ENCODE peak calls at places on chromosomes 11 and 22, in seven cellular contexts. One of them, this sample, is unnamed.

GRCh38 chr11:1631066-1631568 is 1.5 kb downstream of the KRTAP5-5 start:
- DNase-seq in vagina: no peak
- DNase-seq in tibial artery: no peak
- DNase-seq in dorsolateral prefrontal cortex: no peak
- DNase-seq in kidney epithelial cell: no peak
- DNase-seq in endodermal cell: no peak
- DNase-seq in body of pancreas: no peak
- DNase-seq in this sample: no peak

GRCh38 chr11:110077866-110078325 is 15.3 kb upstream of the ZC3H12C start:
- DNase-seq in kidney epithelial cell: no peak
- DNase-seq in vagina: no peak
- DNase-seq in dorsolateral prefrontal cortex: no peak
- DNase-seq in body of pancreas: no peak
- DNase-seq in endodermal cell: no peak
- DNase-seq in tibial artery: no peak
- DNase-seq in this sample: no peak

GRCh38 chr11:5597953-5598352 is 1.5 kb downstream of the TRIM6 start:
- DNase-seq in kidney epithelial cell: no peak
- DNase-seq in dorsolateral prefrontal cortex: no peak
- DNase-seq in tibial artery: no peak
- DNase-seq in endodermal cell: peak
- DNase-seq in vagina: no peak
- DNase-seq in body of pancreas: peak
- DNase-seq in this sample: no peak

GRCh38 chr11:71447791-71448256 is 369 bp downstream of the DHCR7 start:
- DNase-seq in kidney epithelial cell: no peak
- DNase-seq in tibial artery: no peak
- DNase-seq in endodermal cell: no peak
- DNase-seq in vagina: no peak
- DNase-seq in dorsolateral prefrontal cortex: no peak
- DNase-seq in body of pancreas: peak
- DNase-seq in this sample: no peak

GRCh38 chr11:45162916-45163879 is 16.8 kb downstream of the PRDM11 start:
- DNase-seq in vagina: no peak
- DNase-seq in dorsolateral prefrontal cortex: no peak
- DNase-seq in body of pancreas: peak
- DNase-seq in tibial artery: peak
- DNase-seq in kidney epithelial cell: no peak
- DNase-seq in endodermal cell: no peak
- DNase-seq in this sample: no peak

GRCh38 chr11:47466701-47467250 is 17.8 kb upstream of the RAPSN start:
- DNase-seq in vagina: no peak
- DNase-seq in body of pancreas: peak
- DNase-seq in dorsolateral prefrontal cortex: peak
- DNase-seq in kidney epithelial cell: no peak
- DNase-seq in endodermal cell: peak
- DNase-seq in tibial artery: peak
- DNase-seq in this sample: no peak

GRCh38 chr11:122069946-122070345 is 46.1 kb downstream of the BLID start:
- DNase-seq in dorsolateral prefrontal cortex: peak
- DNase-seq in endodermal cell: peak
- DNase-seq in kidney epithelial cell: peak
- DNase-seq in vagina: no peak
- DNase-seq in tibial artery: peak
- DNase-seq in body of pancreas: peak
- DNase-seq in this sample: no peak

GRCh38 chr11:73343076-73343833 is 32.9 kb upstream of the RELT start:
- DNase-seq in tibial artery: no peak
- DNase-seq in vagina: no peak
- DNase-seq in dorsolateral prefrontal cortex: no peak
- DNase-seq in body of pancreas: peak
- DNase-seq in kidney epithelial cell: no peak
- DNase-seq in endodermal cell: peak
- DNase-seq in this sample: no peak

GRCh38 chr22:21866821-21867527 is 471 bp downstream of the MAPK1 start:
- DNase-seq in endodermal cell: peak
- DNase-seq in tibial artery: peak
- DNase-seq in body of pancreas: peak
- DNase-seq in vagina: no peak
- DNase-seq in kidney epithelial cell: no peak
- DNase-seq in dorsolateral prefrontal cortex: no peak
- DNase-seq in this sample: no peak

GRCh38 chr11:73998846-73999575 is 9.9 kb downstream of the UCP3 start:
- DNase-seq in dorsolateral prefrontal cortex: no peak
- DNase-seq in tibial artery: no peak
- DNase-seq in kidney epithelial cell: no peak
- DNase-seq in endodermal cell: no peak
- DNase-seq in body of pancreas: no peak
- DNase-seq in vagina: no peak
- DNase-seq in this sample: no peak

GRCh38 chr11:3052567-3052966 is 4.7 kb downstream of the CARS1 start:
- DNase-seq in vagina: no peak
- DNase-seq in tibial artery: no peak
- DNase-seq in kidney epithelial cell: no peak
- DNase-seq in endodermal cell: no peak
- DNase-seq in dorsolateral prefrontal cortex: no peak
- DNase-seq in body of pancreas: no peak
- DNase-seq in this sample: no peak

GRCh38 chr11:66720223-66720898 is 8.7 kb downstream of the SPTBN2 start:
- DNase-seq in vagina: no peak
- DNase-seq in kidney epithelial cell: peak
- DNase-seq in tibial artery: no peak
- DNase-seq in dorsolateral prefrontal cortex: peak
- DNase-seq in endodermal cell: peak
- DNase-seq in body of pancreas: peak
- DNase-seq in this sample: no peak

GRCh38 chr11:88320149-88320559 is 17.4 kb downstream of the CTSC start:
- DNase-seq in vagina: no peak
- DNase-seq in endodermal cell: no peak
- DNase-seq in body of pancreas: no peak
- DNase-seq in kidney epithelial cell: no peak
- DNase-seq in tibial artery: no peak
- DNase-seq in dorsolateral prefrontal cortex: no peak
- DNase-seq in this sample: no peak

GRCh38 chr22:37145415-37146385 is 4.0 kb downstream of the IL2RB start:
- DNase-seq in body of pancreas: peak
- DNase-seq in tibial artery: no peak
- DNase-seq in endodermal cell: no peak
- DNase-seq in vagina: no peak
- DNase-seq in kidney epithelial cell: no peak
- DNase-seq in dorsolateral prefrontal cortex: no peak
- DNase-seq in this sample: no peak

GRCh38 chr11:117618273-117618672 is 178.7 kb downstream of the DSCAML1 start:
- DNase-seq in vagina: no peak
- DNase-seq in tibial artery: no peak
- DNase-seq in dorsolateral prefrontal cortex: no peak
- DNase-seq in body of pancreas: no peak
- DNase-seq in kidney epithelial cell: no peak
- DNase-seq in endodermal cell: no peak
- DNase-seq in this sample: no peak

GRCh38 chr11:117620659-117621058 is 176.4 kb downstream of the DSCAML1 start:
- DNase-seq in endodermal cell: no peak
- DNase-seq in kidney epithelial cell: no peak
- DNase-seq in vagina: no peak
- DNase-seq in dorsolateral prefrontal cortex: no peak
- DNase-seq in body of pancreas: no peak
- DNase-seq in tibial artery: no peak
- DNase-seq in this sample: no peak

GRCh38 chr11:117620131-117620530 is 176.9 kb downstream of the DSCAML1 start:
- DNase-seq in tibial artery: peak
- DNase-seq in endodermal cell: no peak
- DNase-seq in body of pancreas: no peak
- DNase-seq in vagina: no peak
- DNase-seq in kidney epithelial cell: no peak
- DNase-seq in dorsolateral prefrontal cortex: no peak
- DNase-seq in this sample: no peak

GRCh38 chr11:117616979-117617378 is 180.0 kb downstream of the DSCAML1 start:
- DNase-seq in vagina: no peak
- DNase-seq in kidney epithelial cell: no peak
- DNase-seq in endodermal cell: no peak
- DNase-seq in body of pancreas: no peak
- DNase-seq in tibial artery: no peak
- DNase-seq in dorsolateral prefrontal cortex: no peak
- DNase-seq in this sample: no peak

DNA sequence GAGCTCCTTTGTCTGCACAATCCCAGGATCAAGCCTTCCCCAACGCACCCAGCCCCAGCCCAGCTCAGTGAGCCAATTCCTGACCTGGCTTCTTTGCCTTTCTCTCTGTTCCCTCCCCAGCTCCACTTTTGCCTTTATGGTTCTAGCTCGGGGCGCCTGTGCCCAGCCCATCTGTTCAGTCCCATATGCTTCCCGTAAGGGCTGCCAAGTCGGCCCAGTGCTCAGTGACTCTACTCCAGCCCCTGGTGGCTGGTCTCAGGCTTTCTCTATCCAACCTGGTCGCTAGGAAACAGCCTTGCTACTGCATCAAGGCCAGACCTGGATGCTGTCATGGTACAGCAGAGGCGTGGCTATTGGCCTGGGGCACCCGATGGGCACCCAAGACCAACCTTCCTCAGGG is 178.1 kb downstream of the DSCAML1 start:
- DNase-seq in dorsolateral prefrontal cortex: peak
- DNase-seq in kidney epithelial cell: no peak
- DNase-seq in tibial artery: peak
- DNase-seq in body of pancreas: peak
- DNase-seq in vagina: no peak
- DNase-seq in endodermal cell: peak
- DNase-seq in this sample: no peak
- TF ChIP-seq CTCF in dorsolateral prefrontal cortex: peak
- TF ChIP-seq CTCF in kidney epithelial cell: no peak
- TF ChIP-seq CTCF in tibial artery: no peak
- TF ChIP-seq CTCF in body of pancreas: no peak
- TF ChIP-seq CTCF in vagina: no peak
- TF ChIP-seq CTCF in endodermal cell: peak
- TF ChIP-seq CTCF in this sample: no peak

GRCh38 chr22:29587938-29588699 is 7.2 kb upstream of the NIPSNAP1 start:
- DNase-seq in kidney epithelial cell: peak
- DNase-seq in tibial artery: no peak
- DNase-seq in endodermal cell: no peak
- DNase-seq in dorsolateral prefrontal cortex: no peak
- DNase-seq in vagina: no peak
- DNase-seq in body of pancreas: no peak
- DNase-seq in this sample: peak
- TF ChIP-seq CTCF in kidney epithelial cell: no peak
- TF ChIP-seq CTCF in tibial artery: no peak
- TF ChIP-seq CTCF in endodermal cell: no peak
- TF ChIP-seq CTCF in dorsolateral prefrontal cortex: no peak
- TF ChIP-seq CTCF in vagina: no peak
- TF ChIP-seq CTCF in body of pancreas: no peak
- TF ChIP-seq CTCF in this sample: no peak

DNA sequence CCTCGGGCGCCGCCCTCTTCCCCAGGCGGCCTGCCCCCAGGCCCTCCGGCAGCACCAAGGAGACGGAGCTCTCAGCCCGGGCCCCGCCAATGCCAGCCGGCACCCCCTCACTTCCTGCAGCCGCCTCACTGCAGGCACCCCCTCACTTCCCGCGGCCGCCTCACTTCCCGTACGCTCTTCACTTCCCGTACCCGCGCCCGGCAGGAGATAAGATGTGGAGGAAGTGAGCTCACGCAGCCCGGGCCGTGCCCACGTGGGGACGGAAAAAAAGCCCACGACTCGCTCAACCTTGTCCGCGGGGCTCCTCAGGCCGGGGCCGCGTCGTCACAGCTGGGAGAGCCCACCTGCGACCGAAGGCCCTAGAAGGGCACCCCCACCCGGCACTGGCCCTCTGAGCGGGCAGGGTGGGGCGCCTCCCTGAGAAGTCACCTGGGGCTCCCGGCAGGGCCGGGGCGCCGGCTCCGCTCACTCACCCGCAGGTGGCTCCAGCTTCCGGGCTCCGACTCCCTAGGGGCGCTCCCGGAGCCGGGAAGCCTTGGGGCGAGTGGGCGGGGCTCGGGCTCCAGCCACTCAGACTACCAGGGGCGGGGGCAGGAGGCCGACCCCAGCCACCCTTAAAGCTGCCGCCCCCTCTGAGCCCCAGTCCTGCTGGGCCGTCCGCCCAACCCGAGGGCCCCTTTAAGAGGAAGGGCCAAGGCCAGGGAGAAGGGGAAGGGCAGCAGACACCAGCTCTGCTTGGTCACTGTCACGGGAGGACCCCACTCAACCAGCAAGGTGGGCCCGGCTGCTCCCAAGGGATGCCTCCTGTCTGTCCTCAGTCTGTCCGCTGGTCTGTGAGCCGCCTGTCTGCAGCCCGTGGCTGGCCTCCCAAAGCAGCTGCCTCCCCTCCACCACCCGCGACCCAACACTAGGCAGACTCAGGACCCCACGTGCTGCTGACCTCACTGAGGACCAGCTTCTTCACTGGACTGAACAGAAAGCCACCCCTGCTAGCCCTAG is 31.4 kb downstream of the PISD start:
- DNase-seq in endodermal cell: peak
- DNase-seq in tibial artery: peak
- DNase-seq in kidney epithelial cell: no peak
- DNase-seq in body of pancreas: peak
- DNase-seq in vagina: no peak
- DNase-seq in dorsolateral prefrontal cortex: peak
- DNase-seq in this sample: no peak
- TF ChIP-seq CTCF in endodermal cell: peak
- TF ChIP-seq CTCF in tibial artery: no peak
- TF ChIP-seq CTCF in kidney epithelial cell: peak
- TF ChIP-seq CTCF in body of pancreas: no peak
- TF ChIP-seq CTCF in vagina: no peak
- TF ChIP-seq CTCF in dorsolateral prefrontal cortex: peak
- TF ChIP-seq CTCF in this sample: no peak

GRCh38 chr11:119584193-119585037 is 144.6 kb downstream of the NECTIN1 start:
- DNase-seq in vagina: no peak
- DNase-seq in dorsolateral prefrontal cortex: peak
- DNase-seq in body of pancreas: peak
- DNase-seq in endodermal cell: peak
- DNase-seq in tibial artery: no peak
- DNase-seq in kidney epithelial cell: peak
- DNase-seq in this sample: no peak

GRCh38 chr11:119580751-119581150 is 148.2 kb downstream of the NECTIN1 start:
- DNase-seq in endodermal cell: no peak
- DNase-seq in dorsolateral prefrontal cortex: no peak
- DNase-seq in kidney epithelial cell: no peak
- DNase-seq in body of pancreas: no peak
- DNase-seq in tibial artery: no peak
- DNase-seq in vagina: no peak
- DNase-seq in this sample: no peak

GRCh38 chr11:119585038-119585666 is 143.8 kb downstream of the NECTIN1 start:
- DNase-seq in kidney epithelial cell: no peak
- DNase-seq in dorsolateral prefrontal cortex: no peak
- DNase-seq in tibial artery: no peak
- DNase-seq in vagina: no peak
- DNase-seq in body of pancreas: peak
- DNase-seq in endodermal cell: peak
- DNase-seq in this sample: no peak

GRCh38 chr11:119586181-119586580 is 142.8 kb downstream of the NECTIN1 start:
- DNase-seq in dorsolateral prefrontal cortex: no peak
- DNase-seq in vagina: no peak
- DNase-seq in endodermal cell: peak
- DNase-seq in tibial artery: no peak
- DNase-seq in body of pancreas: no peak
- DNase-seq in kidney epithelial cell: no peak
- DNase-seq in this sample: no peak

DNA sequence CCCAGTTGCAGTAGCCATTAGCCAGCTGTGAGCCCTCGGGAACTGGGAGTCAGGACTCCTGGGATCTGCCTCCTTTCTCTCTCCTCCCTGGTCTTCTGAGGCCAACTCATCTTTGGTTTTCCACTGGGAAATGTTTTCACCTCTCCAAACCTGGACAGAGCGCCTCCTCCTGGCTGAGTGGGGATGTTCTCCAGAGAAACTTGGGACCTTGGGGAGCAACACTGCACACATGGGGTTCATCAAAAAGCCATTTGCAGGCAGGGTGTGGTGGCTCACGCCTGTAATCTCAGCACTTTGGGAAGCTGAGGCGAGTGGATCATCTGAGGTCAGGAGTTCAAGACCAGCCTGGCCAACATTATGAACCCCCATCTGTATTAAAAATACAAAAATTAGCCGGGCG is 145.4 kb downstream of the NECTIN1 start:
- DNase-seq in dorsolateral prefrontal cortex: no peak
- DNase-seq in kidney epithelial cell: no peak
- DNase-seq in endodermal cell: peak
- DNase-seq in body of pancreas: no peak
- DNase-seq in vagina: no peak
- DNase-seq in tibial artery: no peak
- DNase-seq in this sample: no peak
- TF ChIP-seq CTCF in dorsolateral prefrontal cortex: no peak
- TF ChIP-seq CTCF in kidney epithelial cell: peak
- TF ChIP-seq CTCF in endodermal cell: peak
- TF ChIP-seq CTCF in body of pancreas: no peak
- TF ChIP-seq CTCF in vagina: no peak
- TF ChIP-seq CTCF in tibial artery: no peak
- TF ChIP-seq CTCF in this sample: no peak